ENCODE peak calls at places on chromosomes 5 and 9, in nine cellular contexts. U is A549, Z is GM23338, Q is HCT116, D is GM12878, O is SK-N-SH, I is Panc1, R is HepG2, Y is K562. P is an unnamed sample.

GRCh38 chr9:34771023-34771422 is 61.1 kb upstream of the CCL21 start:
- DNase-seq in U (no peak), Z (no peak), Q (no peak), D (no peak), O (no peak), I (no peak), R (no peak), Y (no peak), P (no peak)

GRCh38 chr9:92718086-92719001 is 46.3 kb downstream of the BICD2 start:
- DNase-seq in U (no peak), Z (no peak), Q (no peak), D (no peak), O (no peak), I (no peak), R (no peak), Y (no peak), P (no peak)

GRCh38 chr9:79572032-79572890 is 496 bp downstream of the TLE4 start:
- DNase-seq in U (peak; percentile 15), Z (peak; percentile 63), Q (no peak), D (no peak), O (peak; percentile 62), I (no peak), R (no peak), Y (peak; percentile 16), P (no peak)

GRCh38 chr5:69105996-69106906 is 12.4 kb downstream of the SLC30A5 start:
- DNase-seq in U (no peak), Z (no peak), Q (no peak), D (no peak), O (peak; percentile 16), I (no peak), R (no peak), Y (no peak), P (no peak)

GRCh38 chr5:169656125-169656990 is 19.3 kb downstream of the DOCK2 start:
- DNase-seq in U (no peak), Z (no peak), Q (no peak), D (peak; percentile 79), O (no peak), I (no peak), R (no peak), Y (no peak), P (no peak)

GRCh38 chr5:16903480-16904300 is 32.4 kb downstream of the MYO10 start:
- DNase-seq in U (no peak), Z (no peak), Q (no peak), D (no peak), O (no peak), I (no peak), R (no peak), Y (no peak), P (no peak)

GRCh38 chr9:86713456-86713855 is 233.8 kb downstream of the GAS1 start:
- DNase-seq in U (no peak), Z (no peak), Q (no peak), D (no peak), O (no peak), I (no peak), R (no peak), Y (no peak), P (no peak)

GRCh38 chr9:86353591-86354047 is 591 bp downstream of the TUT7 start:
- DNase-seq in U (peak; percentile 33), Z (peak; percentile 43), Q (no peak), D (no peak), O (no peak), I (no peak), R (peak; percentile 10), Y (no peak), P (peak; percentile 4)

GRCh38 chr9:109498195-109499060 is at the start of gene PTPN3:
- DNase-seq in U (peak; percentile 64), Z (peak; percentile 46), Q (no peak), D (no peak), O (peak; percentile 80), I (no peak), R (no peak), Y (no peak), P (no peak)

GRCh38 chr9:77649109-77649812 is 1.1 kb upstream of the GNA14 start:
- DNase-seq in U (peak; percentile 17), Z (peak; percentile 50), Q (peak; percentile 10), D (no peak), O (peak; percentile 35), I (no peak), R (peak; percentile 19), Y (no peak), P (peak; percentile 49)

GRCh38 chr9:79377315-79377855 is 194.4 kb upstream of the TLE4 start:
- DNase-seq in U (no peak), Z (no peak), Q (no peak), D (no peak), O (no peak), I (no peak), R (no peak), Y (no peak), P (no peak)

GRCh38 chr9:134055981-134056461 is 11.8 kb downstream of the BRD3 start:
- DNase-seq in U (peak; percentile 28), Z (no peak), Q (no peak), D (no peak), O (peak; percentile 61), I (no peak), R (no peak), Y (no peak), P (no peak)

GRCh38 chr5:32092938-32093812 is 80.9 kb downstream of the GOLPH3 start:
- DNase-seq in U (peak; percentile 77), Z (peak; percentile 96), Q (peak; percentile 52), D (peak; percentile 17), O (peak; percentile 81), I (peak; percentile 61), R (peak; percentile 75), Y (peak; percentile 81), P (peak; percentile 34)

GRCh38 chr5:32794086-32794485 is 83.0 kb downstream of the NPR3 start:
- DNase-seq in U (no peak), Z (peak; percentile 32), Q (no peak), D (no peak), O (no peak), I (no peak), R (peak; percentile 13), Y (no peak), P (no peak)

GRCh38 chr5:76682395-76682794 is 33.5 kb upstream of the F2R start:
- DNase-seq in U (no peak), Z (no peak), Q (no peak), D (no peak), O (no peak), I (no peak), R (no peak), Y (no peak), P (no peak)

GRCh38 chr5:76675364-76675763 is 40.6 kb upstream of the F2R start:
- DNase-seq in U (no peak), Z (no peak), Q (no peak), D (no peak), O (no peak), I (no peak), R (no peak), Y (no peak), P (no peak)

GRCh38 chr5:76681287-76681686 is 34.6 kb upstream of the F2R start:
- DNase-seq in U (no peak), Z (no peak), Q (no peak), D (no peak), O (no peak), I (no peak), R (no peak), Y (no peak), P (no peak)

GRCh38 chr5:76678056-76678455 is 37.9 kb upstream of the F2R start:
- DNase-seq in U (no peak), Z (no peak), Q (no peak), D (no peak), O (no peak), I (no peak), R (no peak), Y (no peak), P (no peak)

DNA sequence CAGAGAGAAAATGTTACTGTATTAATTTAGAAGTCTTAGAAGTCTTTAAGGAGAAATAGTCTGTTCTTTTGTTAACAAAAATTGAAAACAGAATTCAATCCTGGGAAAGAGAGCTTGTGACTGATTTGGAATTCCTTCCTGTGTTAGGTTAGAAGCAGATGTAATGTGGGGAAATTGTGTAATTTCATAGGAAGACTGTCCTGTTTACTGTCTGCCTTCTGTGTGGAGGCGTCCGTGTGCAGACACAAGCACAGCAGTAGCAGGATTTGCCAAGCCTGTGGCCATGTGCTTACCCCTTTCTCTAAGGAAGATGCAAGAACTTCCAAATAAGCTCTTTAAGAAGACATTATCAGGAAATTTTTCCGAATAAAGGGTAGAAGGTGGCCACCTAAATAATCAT is 36.7 kb upstream of the F2R start:
- DNase-seq in U (no peak), Z (no peak), Q (no peak), D (no peak), O (no peak), I (no peak), R (no peak), Y (no peak), P (no peak)
- TF ChIP-seq REST in U (no peak), Z (no peak), Q (no peak), D (no peak), O (no peak), I (no peak), R (no peak), Y (no peak), P (no peak)

GRCh38 chr5:44565872-44566271 is 176.7 kb upstream of the FGF10 start:
- DNase-seq in U (no peak), Z (no peak), Q (no peak), D (no peak), O (no peak), I (no peak), R (no peak), Y (no peak), P (no peak)
- TF ChIP-seq REST in U (no peak), Z (no peak), Q (no peak), D (no peak), O (no peak), I (no peak), R (no peak), Y (no peak), P (no peak)

DNA sequence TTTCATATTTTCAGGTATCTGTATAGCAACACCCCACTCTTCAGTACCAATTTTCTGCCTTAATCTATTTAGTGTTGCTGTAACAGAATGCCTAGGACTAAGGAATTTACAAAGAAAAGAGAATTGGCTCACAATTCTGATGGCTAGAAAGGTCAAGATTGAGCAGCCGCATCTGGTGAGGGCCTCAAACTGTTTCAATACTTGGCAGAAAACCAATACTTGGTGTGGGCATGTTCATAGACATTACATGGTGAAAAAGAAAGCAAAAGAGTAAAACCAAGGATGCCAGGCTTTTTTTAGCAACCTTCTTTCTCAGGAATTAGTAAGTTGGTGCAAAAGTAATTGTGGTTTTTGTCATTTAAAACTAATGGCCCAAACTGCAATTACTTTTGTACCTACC is 1041.1 kb upstream of the CDH6 start:
- DNase-seq in U (no peak), Z (no peak), Q (no peak), D (no peak), O (no peak), I (no peak), R (no peak), Y (no peak), P (no peak)
- TF ChIP-seq REST in U (no peak), Z (no peak), Q (no peak), D (no peak), O (no peak), I (no peak), R (no peak), Y (no peak), P (no peak)

DNA sequence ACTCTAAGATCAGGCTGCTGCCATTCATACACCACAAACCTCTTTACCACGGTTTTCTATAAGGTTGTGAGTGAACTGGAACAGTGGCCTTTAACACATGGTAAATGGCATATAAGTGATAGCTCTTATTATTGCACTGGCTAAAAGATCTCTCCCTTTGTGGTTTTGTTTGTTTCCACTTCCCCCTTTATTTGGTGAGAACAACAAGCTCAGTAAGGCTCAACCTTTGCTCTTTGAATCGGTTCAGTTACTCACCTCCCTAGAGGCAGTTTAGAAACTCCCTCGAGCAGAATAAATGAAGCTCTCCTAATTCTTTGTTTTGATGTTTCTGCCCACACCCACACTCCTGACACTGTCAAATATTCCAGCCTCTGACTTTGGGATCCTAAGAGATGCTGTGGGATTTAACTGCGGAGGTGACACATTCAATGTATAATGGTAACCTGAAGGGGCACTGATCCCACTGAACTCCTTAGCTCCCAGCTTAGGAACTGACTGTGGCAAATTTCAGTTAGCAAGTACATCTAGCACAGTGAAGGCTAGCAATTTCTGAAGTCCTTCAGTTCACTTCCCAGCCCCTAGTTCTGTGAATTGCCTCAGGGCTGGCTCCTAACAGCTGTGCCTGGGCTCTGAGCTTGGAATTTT is 22.5 kb upstream of the RAD23B start:
- DNase-seq in U (no peak), Z (peak; percentile 25), Q (no peak), D (peak; percentile 88), O (no peak), I (no peak), R (peak; percentile 54), Y (no peak), P (peak; percentile 13)
- TF ChIP-seq REST in U (no peak), Z (no peak), Q (no peak), D (no peak), O (no peak), I (no peak), R (no peak), Y (no peak), P (no peak)